ENCODE peak calls at places on chromosomes 16 and 17, in four cellular contexts. N is CD4-positive, CD25-positive, alpha-beta regulatory T cell; I is cardiac muscle cell; T is effector memory CD4-positive, alpha-beta T cell. U is an unnamed sample. For H3K36me3, the result is how much of the 10 kb centered on the place peaks cover.

GRCh38 chr17:81097943-81098308 is 63.0 kb downstream of the BAIAP2 start:
- DNase-seq in N (no peak), I (no peak), T (no peak), U (no peak)

GRCh38 chr17:56819431-56820145 is 14.1 kb downstream of the C17orf67 start:
- DNase-seq in N (peak), I (peak), T (peak), U (peak)

GRCh38 chr17:7855643-7856080 is 796 bp downstream of the TMEM88 start:
- DNase-seq in N (no peak), I (no peak), T (no peak), U (no peak)

GRCh38 chr17:73470369-73470768 is 158.6 kb upstream of the CDC42EP4 start:
- DNase-seq in N (no peak), I (no peak), T (no peak), U (no peak)

GRCh38 chr17:7307686-7308624 is 527 bp downstream of the EIF5A start:
- DNase-seq in N (peak), I (peak), T (peak), U (no peak)

GRCh38 chr16:81661082-81661481 is 118.0 kb upstream of the PLCG2 start:
- DNase-seq in N (no peak), I (no peak), T (no peak), U (no peak)

GRCh38 chr16:53372942-53373871 is 61.1 kb upstream of the RBL2 start:
- DNase-seq in N (peak), I (peak), T (peak), U (peak)

GRCh38 chr17:9926150-9926804 is 21.2 kb upstream of the RCVRN start:
- DNase-seq in N (no peak), I (no peak), T (no peak), U (no peak)

GRCh38 chr17:56505154-56505756 is 88.2 kb upstream of the NOG start:
- DNase-seq in N (peak), I (no peak), T (no peak), U (no peak)

GRCh38 chr16:55569025-55569424 is 2.5 kb downstream of the CAPNS2 start:
- DNase-seq in N (no peak), I (no peak), T (no peak), U (no peak)

GRCh38 chr17:21288581-21289017 is 4.1 kb downstream of the MAP2K3 start:
- DNase-seq in N (peak), I (no peak), T (peak), U (no peak)

GRCh38 chr16:50367777-50368409 is 895 bp downstream of the BRD7 start:
- DNase-seq in N (no peak), I (no peak), T (no peak), U (no peak)

GRCh38 chr17:50584749-50585148 is 24.2 kb downstream of the CACNA1G start:
- DNase-seq in N (no peak), I (no peak), T (no peak), U (no peak)

GRCh38 chr16:55662641-55663040 is 6.9 kb downstream of the SLC6A2 start:
- DNase-seq in N (no peak), I (no peak), T (no peak), U (no peak)

GRCh38 chr16:71360378-71360777 is 1.9 kb downstream of the CALB2 start:
- DNase-seq in N (no peak), I (no peak), T (no peak), U (no peak)

GRCh38 chr16:106623-107324 is 28.7 kb downstream of the MPG start:
- DNase-seq in N (peak), I (peak), T (peak), U (peak)

GRCh38 chr16:57838161-57838560 is 35.9 kb upstream of the KIFC3 start:
- DNase-seq in N (no peak), I (no peak), T (no peak), U (no peak)

GRCh38 chr17:55873017-55873758 is 122.3 kb downstream of the PCTP start:
- DNase-seq in N (no peak), I (no peak), T (no peak), U (no peak)

GRCh38 chr17:19281161-19281560 is 44.0 kb downstream of the EPN2 start:
- DNase-seq in N (no peak), I (no peak), T (no peak), U (no peak)

GRCh38 chr17:45431531-45432404 is 902 bp downstream of the ARHGAP27 start:
- DNase-seq in N (peak), I (peak), T (peak), U (peak)

GRCh38 chr17:43366809-43367587 is 31.8 kb upstream of the ARL4D start:
- DNase-seq in N (no peak), I (no peak), T (no peak), U (no peak)

GRCh38 chr16:56352351-56353053 is 72.8 kb downstream of the AMFR start:
- DNase-seq in N (no peak), I (no peak), T (no peak), U (no peak)

GRCh38 chr16:2811703-2812471 is 5.2 kb upstream of the PRSS21 start:
- DNase-seq in N (no peak), I (no peak), T (no peak), U (no peak)

GRCh38 chr17:60577147-60577925 is 22.7 kb upstream of the PPM1D start:
- DNase-seq in N (no peak), I (no peak), T (no peak), U (no peak)
- H3K4me3 ChIP-seq in N (peak), I (no peak), T (peak), U (no peak)

DNA sequence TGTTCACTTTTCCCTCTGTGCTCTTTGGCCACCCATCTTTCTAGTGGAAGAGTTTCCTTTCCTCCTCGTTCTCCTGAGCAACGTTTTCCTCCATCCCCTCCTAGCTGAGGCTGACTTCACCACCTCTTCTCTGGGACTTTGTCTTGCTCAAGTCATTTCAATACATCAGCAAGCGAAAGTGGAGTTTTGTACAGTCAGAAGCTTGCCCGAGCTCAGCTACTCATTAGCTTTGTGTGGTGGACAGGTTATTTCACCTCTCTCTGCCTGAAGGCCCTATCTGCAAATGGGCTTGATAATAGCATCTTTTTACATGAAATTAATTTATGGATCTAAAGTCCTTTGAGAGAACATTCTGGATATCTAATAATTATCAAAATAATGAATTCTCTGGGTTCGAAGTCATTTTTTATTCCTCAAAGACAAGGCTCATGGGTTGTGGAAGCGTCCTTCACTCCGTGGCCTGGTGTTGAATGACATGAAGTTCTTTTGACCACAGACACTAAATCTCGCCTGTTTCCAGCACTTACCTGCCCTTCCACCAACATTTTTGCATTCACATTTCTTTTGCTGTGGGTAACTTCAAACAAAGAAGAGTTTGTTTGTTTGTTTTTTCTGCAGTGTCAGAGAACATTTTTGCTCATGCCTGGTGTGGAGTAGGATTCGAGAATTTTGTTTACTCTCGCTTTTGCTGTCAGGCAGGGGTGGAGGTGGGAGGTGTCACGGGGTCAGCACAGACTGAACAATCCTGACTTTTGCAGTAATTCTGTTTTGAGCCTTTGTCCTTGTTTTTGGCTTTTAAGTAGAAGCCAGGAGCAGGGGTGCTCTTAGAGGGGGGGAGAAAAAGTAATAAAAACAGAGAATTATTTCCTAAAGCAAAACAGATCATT is 155.0 kb upstream of the CACNG5 start:
- DNase-seq in N (no peak), I (no peak), T (no peak), U (no peak)
- H3K27ac ChIP-seq in N (no peak), I (no peak), T (no peak), U (no peak)

GRCh38 chr17:4272213-4272975 is 8.6 kb upstream of the ANKFY1 start:
- DNase-seq in N (no peak), I (no peak), T (no peak), U (no peak)
- H3K36me3 ChIP-seq in N (under half), I (under half), T (under half), U (under half)

GRCh38 chr16:18799500-18799899 is 1.8 kb downstream of the ARL6IP1 start:
- DNase-seq in N (no peak), I (no peak), T (no peak), U (no peak)
- H3K4me3 ChIP-seq in N (peak), I (peak), T (no peak), U (no peak)

GRCh38 chr17:4354862-4355514 is 11.5 kb downstream of the UBE2G1 start:
- DNase-seq in N (no peak), I (no peak), T (no peak), U (no peak)
- H3K27ac ChIP-seq in N (no peak), I (peak), T (no peak), U (no peak)

GRCh38 chr16:88600539-88600896 is 30.3 kb downstream of the ZC3H18 start:
- DNase-seq in N (no peak), I (no peak), T (no peak), U (no peak)

GRCh38 chr16:88599092-88599733 is 29.0 kb downstream of the ZC3H18 start:
- DNase-seq in N (no peak), I (no peak), T (no peak), U (no peak)

GRCh38 chr16:88599825-88600538 is 29.8 kb downstream of the ZC3H18 start:
- DNase-seq in N (no peak), I (no peak), T (no peak), U (no peak)

GRCh38 chr16:88602091-88602490 is 31.9 kb downstream of the ZC3H18 start:
- DNase-seq in N (no peak), I (no peak), T (no peak), U (no peak)

GRCh38 chr16:88601313-88602036 is 31.3 kb downstream of the ZC3H18 start:
- DNase-seq in N (no peak), I (no peak), T (no peak), U (no peak)
- H3K36me3 ChIP-seq in N (half or more), I (under half), T (half or more), U (half or more)

GRCh38 chr17:38605230-38605851 is 411 bp downstream of the SRCIN1 start:
- DNase-seq in N (no peak), I (no peak), T (no peak), U (no peak)
- H3K4me3 ChIP-seq in N (no peak), I (peak), T (peak), U (no peak)

U was measured in CD4-positive, alpha-beta memory T cell.